ENCODE peak calls at places on chromosomes 5 and 9, in nine cellular contexts. L is H7; T is ovary; G is fibroblast of lung; Q is Jurkat, Clone E6-1; Z is uterus; M is HAP-1; I is cardiac muscle cell; E is mesendoderm. D is an unnamed sample.

GRCh38 chr5:117454716-117455212 is 880.1 kb upstream of the SEMA6A start:
- DNase-seq in L (no peak), T (peak), G (peak), Q (peak), Z (peak), M (peak), I (peak), E (peak), D (peak)

GRCh38 chr9:124415852-124416484 is 726 bp upstream of the PSMB7 start:
- DNase-seq in L (peak), T (no peak), G (no peak), Q (no peak), Z (no peak), M (no peak), I (peak), E (peak), D (no peak)

GRCh38 chr5:147751-148150 is 43.5 kb upstream of the LRRC14B start:
- DNase-seq in L (no peak), T (no peak), G (peak), Q (no peak), Z (no peak), M (no peak), I (no peak), E (peak), D (no peak)

GRCh38 chr9:21499912-21500311 is 17.8 kb upstream of the IFNE start:
- DNase-seq in L (no peak), T (no peak), G (no peak), Q (no peak), Z (no peak), M (no peak), I (no peak), E (no peak), D (no peak)

GRCh38 chr9:122347348-122348287 is 23.2 kb upstream of the PTGS1 start:
- DNase-seq in L (no peak), T (no peak), G (no peak), Q (no peak), Z (no peak), M (no peak), I (no peak), E (peak), D (no peak)

GRCh38 chr5:150404121-150404990 is 8.4 kb downstream of the CD74 start:
- DNase-seq in L (peak), T (no peak), G (no peak), Q (no peak), Z (no peak), M (no peak), I (no peak), E (no peak), D (no peak)

GRCh38 chr9:91948061-91948422 is 2.0 kb downstream of the ROR2 start:
- DNase-seq in L (no peak), T (peak), G (peak), Q (no peak), Z (no peak), M (peak), I (peak), E (peak), D (peak)

GRCh38 chr9:129253820-129254381 is 75.8 kb upstream of the IER5L start:
- DNase-seq in L (peak), T (peak), G (no peak), Q (no peak), Z (peak), M (no peak), I (peak), E (no peak), D (peak)

GRCh38 chr5:443239-444151 is 519 bp downstream of the EXOC3 start:
- DNase-seq in L (no peak), T (no peak), G (no peak), Q (no peak), Z (no peak), M (no peak), I (no peak), E (no peak), D (no peak)

GRCh38 chr9:3962467-3962866 is 337.4 kb downstream of the GLIS3 start:
- DNase-seq in L (no peak), T (no peak), G (peak), Q (no peak), Z (no peak), M (peak), I (no peak), E (peak), D (no peak)

GRCh38 chr5:108148715-108149139 is 233.2 kb downstream of the FBXL17 start:
- DNase-seq in L (peak), T (no peak), G (peak), Q (peak), Z (no peak), M (peak), I (peak), E (peak), D (peak)

GRCh38 chr5:15693036-15693728 is 193.2 kb downstream of the FBXL7 start:
- DNase-seq in L (no peak), T (no peak), G (no peak), Q (no peak), Z (no peak), M (no peak), I (no peak), E (no peak), D (no peak)

GRCh38 chr9:134971196-134971595 is 53.5 kb upstream of the FCN1 start:
- DNase-seq in L (no peak), T (no peak), G (no peak), Q (no peak), Z (no peak), M (no peak), I (no peak), E (no peak), D (no peak)

GRCh38 chr5:167339205-167339604 is 952.2 kb upstream of the WWC1 start:
- DNase-seq in L (no peak), T (no peak), G (no peak), Q (no peak), Z (no peak), M (no peak), I (no peak), E (no peak), D (no peak)

GRCh38 chr5:32193591-32193990 is 19.5 kb upstream of the GOLPH3 start:
- DNase-seq in L (no peak), T (no peak), G (peak), Q (no peak), Z (peak), M (peak), I (no peak), E (no peak), D (peak)

GRCh38 chr5:116361171-116361967 is 213.3 kb downstream of the SEMA6A start:
- DNase-seq in L (peak), T (peak), G (peak), Q (no peak), Z (peak), M (no peak), I (peak), E (peak), D (peak)

GRCh38 chr9:27019589-27019988 is 14.1 kb upstream of the LRRC19 start:
- DNase-seq in L (no peak), T (no peak), G (peak), Q (no peak), Z (no peak), M (no peak), I (no peak), E (no peak), D (no peak)

GRCh38 chr5:172973931-172974330 is 9.6 kb upstream of the ATP6V0E1 start:
- DNase-seq in L (no peak), T (no peak), G (no peak), Q (no peak), Z (no peak), M (no peak), I (no peak), E (no peak), D (no peak)

GRCh38 chr5:108345541-108346171 is 36.2 kb downstream of the FBXL17 start:
- DNase-seq in L (no peak), T (no peak), G (peak), Q (peak), Z (no peak), M (peak), I (peak), E (peak), D (no peak)

GRCh38 chr5:31987985-31988710 is 186.0 kb downstream of the GOLPH3 start:
- DNase-seq in L (no peak), T (no peak), G (peak), Q (no peak), Z (no peak), M (no peak), I (no peak), E (peak), D (no peak)

GRCh38 chr5:91417219-91417618 is 34.1 kb upstream of the ARRDC3 start:
- DNase-seq in L (no peak), T (no peak), G (peak), Q (no peak), Z (no peak), M (no peak), I (no peak), E (no peak), D (no peak)

GRCh38 chr5:179311091-179311470 is 34.2 kb downstream of the ADAMTS2 start:
- DNase-seq in L (no peak), T (no peak), G (no peak), Q (no peak), Z (peak), M (no peak), I (no peak), E (no peak), D (peak)

GRCh38 chr9:35746583-35746982 is 2.4 kb downstream of the GBA2 start:
- DNase-seq in L (no peak), T (no peak), G (no peak), Q (no peak), Z (no peak), M (no peak), I (no peak), E (no peak), D (no peak)

GRCh38 chr5:150299571-150300327 is 3.0 kb downstream of the ARSI start:
- DNase-seq in L (peak), T (no peak), G (peak), Q (no peak), Z (peak), M (no peak), I (no peak), E (peak), D (no peak)

GRCh38 chr9:20473566-20474116 is 148.7 kb downstream of the MLLT3 start:
- DNase-seq in L (no peak), T (no peak), G (peak), Q (no peak), Z (no peak), M (no peak), I (no peak), E (no peak), D (no peak)

DNA sequence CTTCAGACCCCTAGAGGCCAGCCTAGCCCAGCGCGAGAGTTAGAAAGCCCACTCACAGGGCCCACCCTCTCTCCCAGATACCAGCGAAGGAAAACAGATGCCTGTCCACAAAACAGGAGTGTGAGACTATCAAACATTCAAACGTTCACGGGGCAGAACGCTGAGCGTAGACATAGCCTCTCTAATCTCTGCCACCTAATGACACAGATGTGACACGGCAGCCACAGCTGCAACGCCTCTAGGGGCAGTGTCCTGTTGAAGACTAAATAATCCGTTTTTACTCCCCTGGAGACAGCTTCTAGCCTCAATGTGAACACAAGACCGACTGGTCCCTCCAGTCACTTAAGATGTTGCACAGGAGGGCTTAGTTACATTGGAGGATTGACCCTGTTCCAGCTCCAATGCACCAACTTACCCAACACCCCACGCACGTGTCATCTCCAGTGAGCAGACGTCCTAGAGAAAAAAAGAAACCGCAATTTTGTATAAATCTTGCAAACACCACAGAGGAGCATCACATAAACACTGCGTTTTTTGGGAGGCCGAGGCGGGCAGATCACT is 14.3 kb downstream of the DIPK1B start:
- DNase-seq in L (peak), T (no peak), G (peak), Q (peak), Z (no peak), M (peak), I (no peak), E (peak), D (peak)
- H3K4me3 ChIP-seq in L (peak), T (peak), G (peak), Q (peak), Z (peak), M (peak), I (peak), E (peak), D (peak)

GRCh38 chr5:55159763-55160492 is at the start of gene GPX8:
- DNase-seq in L (peak), T (peak), G (peak), Q (peak), Z (peak), M (peak), I (peak), E (peak), D (no peak)
- H3K4me3 ChIP-seq in L (peak), T (peak), G (peak), Q (no peak), Z (peak), M (peak), I (peak), E (peak), D (no peak)

GRCh38 chr9:37480759-37481158 is 5.0 kb upstream of the POLR1E start:
- DNase-seq in L (no peak), T (no peak), G (no peak), Q (no peak), Z (no peak), M (no peak), I (no peak), E (no peak), D (no peak)
- H3K4me3 ChIP-seq in L (no peak), T (no peak), G (no peak), Q (no peak), Z (no peak), M (no peak), I (no peak), E (no peak), D (no peak)

GRCh38 chr9:13787234-13787833 is 507.8 kb upstream of the MPDZ start:
- DNase-seq in L (no peak), T (no peak), G (peak), Q (no peak), Z (no peak), M (no peak), I (peak), E (no peak), D (no peak)
- H3K4me3 ChIP-seq in L (no peak), T (no peak), G (peak), Q (no peak), Z (no peak), M (no peak), I (no peak), E (no peak), D (no peak)

GRCh38 chr5:85709728-85710127 is 908.0 kb upstream of the COX7C start:
- DNase-seq in L (no peak), T (no peak), G (no peak), Q (no peak), Z (no peak), M (no peak), I (no peak), E (no peak), D (no peak)
- H3K4me3 ChIP-seq in L (no peak), T (no peak), G (no peak), Q (no peak), Z (no peak), M (no peak), I (no peak), E (no peak), D (no peak)

DNA sequence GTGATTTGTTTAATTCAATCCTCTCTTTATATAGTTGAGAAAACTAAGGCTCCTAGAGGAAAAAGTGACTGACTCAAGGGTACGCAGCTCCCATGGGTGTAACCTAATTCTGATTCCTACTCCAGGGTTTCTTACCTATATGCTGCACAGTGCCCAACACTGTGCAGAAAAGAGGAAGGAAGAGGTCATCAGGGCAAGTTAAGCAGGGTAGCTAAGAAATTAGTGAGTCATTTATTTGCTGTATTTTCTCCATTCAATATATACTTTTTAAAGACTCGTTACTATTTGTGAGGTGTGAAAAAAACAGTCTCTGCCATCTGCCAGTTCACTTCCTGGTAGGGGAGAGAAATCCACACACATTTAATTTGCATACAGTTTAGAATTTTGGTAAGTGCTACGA is 60.1 kb upstream of the TLR4 start:
- DNase-seq in L (no peak), T (no peak), G (no peak), Q (no peak), Z (no peak), M (no peak), I (no peak), E (no peak), D (no peak)
- H3K4me3 ChIP-seq in L (no peak), T (no peak), G (no peak), Q (no peak), Z (no peak), M (no peak), I (no peak), E (no peak), D (peak)

DNA sequence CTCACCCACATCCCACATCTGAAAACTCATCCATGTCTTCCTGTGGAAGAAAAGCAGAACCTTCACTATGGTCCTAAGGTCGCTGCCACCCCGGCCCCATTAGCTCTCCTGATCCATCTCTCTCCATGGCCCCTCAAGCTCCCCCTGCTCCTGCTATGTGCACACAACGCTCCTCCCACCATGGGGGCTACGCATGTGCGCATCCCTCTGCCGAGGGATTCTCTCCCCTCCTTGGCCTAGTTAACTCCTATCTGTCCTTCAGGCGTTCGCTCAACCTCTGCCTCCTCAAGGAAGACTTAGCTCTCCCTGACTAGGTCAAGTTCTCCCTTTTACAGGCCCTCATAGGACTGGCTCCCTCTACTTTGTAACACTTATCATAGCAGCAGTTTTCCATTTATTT is 9.8 kb downstream of the AKNA start:
- DNase-seq in L (no peak), T (no peak), G (no peak), Q (no peak), Z (no peak), M (no peak), I (no peak), E (no peak), D (no peak)
- H3K4me3 ChIP-seq in L (no peak), T (no peak), G (no peak), Q (no peak), Z (no peak), M (no peak), I (no peak), E (no peak), D (no peak)

GRCh38 chr5:138095100-138095907 is 11.5 kb downstream of the WNT8A start:
- DNase-seq in L (peak), T (no peak), G (no peak), Q (no peak), Z (no peak), M (peak), I (no peak), E (no peak), D (no peak)
- H3K4me3 ChIP-seq in L (no peak), T (no peak), G (no peak), Q (no peak), Z (no peak), M (no peak), I (no peak), E (no peak), D (no peak)

GRCh38 chr5:139787257-139787567 is 8.4 kb upstream of the PSD2 start:
- DNase-seq in L (no peak), T (no peak), G (no peak), Q (no peak), Z (no peak), M (no peak), I (no peak), E (no peak), D (no peak)
- H3K4me3 ChIP-seq in L (no peak), T (no peak), G (peak), Q (no peak), Z (peak), M (no peak), I (no peak), E (no peak), D (no peak)

GRCh38 chr9:112174965-112175795 is at the start of gene SUSD1:
- DNase-seq in L (peak), T (peak), G (peak), Q (no peak), Z (peak), M (peak), I (peak), E (peak), D (peak)

GRCh38 chr9:112176410-112177010 is 1.4 kb upstream of the SUSD1 start:
- DNase-seq in L (no peak), T (no peak), G (peak), Q (no peak), Z (no peak), M (no peak), I (no peak), E (no peak), D (no peak)

GRCh38 chr9:112173489-112174222 is 1.4 kb downstream of the SUSD1 start:
- DNase-seq in L (no peak), T (no peak), G (no peak), Q (no peak), Z (no peak), M (no peak), I (no peak), E (no peak), D (no peak)

GRCh38 chr9:112174223-112174964 is 703 bp downstream of the SUSD1 start:
- DNase-seq in L (peak), T (no peak), G (peak), Q (peak), Z (peak), M (peak), I (peak), E (peak), D (peak)

GRCh38 chr9:112175796-112176315 is 759 bp upstream of the SUSD1 start:
- DNase-seq in L (peak), T (no peak), G (no peak), Q (no peak), Z (no peak), M (no peak), I (no peak), E (peak), D (no peak)
- H3K4me3 ChIP-seq in L (peak), T (no peak), G (no peak), Q (no peak), Z (peak), M (peak), I (peak), E (peak), D (no peak)